ENCODE peak calls at places on chromosomes 3 and 15, in eight cellular contexts. O is H1, X is fibroblast of lung, B is HCT116, R is PC-9, D is GM23338, K is HepG2, Z is astrocyte. U is an unnamed sample.

GRCh38 chr3:109316162-109316730 is at the start of gene DPPA2:
- DNase-seq in O (peak; percentile 71), X (no peak), Z (no peak), K (no peak), R (no peak), B (no peak), D (peak; percentile 98), U (no peak)

GRCh38 chr3:188404124-188404523 is 250.2 kb downstream of the LPP start:
- DNase-seq in Z (no peak), K (no peak), D (no peak), B (no peak), X (no peak), O (no peak), R (no peak), U (no peak)

GRCh38 chr3:119524931-119525662 is 26.8 kb downstream of the TIMMDC1 start:
- DNase-seq in Z (peak; percentile 14), R (no peak), O (no peak), D (peak; percentile 36), X (peak; percentile 22), K (no peak), B (no peak), U (peak; percentile 45)

GRCh38 chr15:68791431-68792283 is 29.0 kb downstream of the ANP32A start:
- DNase-seq in O (no peak), B (no peak), R (no peak), D (peak; percentile 36), X (no peak), Z (no peak), K (no peak), U (no peak)

GRCh38 chr3:154275965-154276364 is 48.3 kb downstream of the DHX36 start:
- DNase-seq in R (no peak), K (no peak), B (no peak), Z (no peak), O (no peak), D (no peak), X (no peak), U (peak; percentile 13)

GRCh38 chr15:77575203-77575934 is 57.3 kb downstream of the LINGO1 start:
- DNase-seq in R (no peak), Z (no peak), O (no peak), X (no peak), B (no peak), D (no peak), K (no peak), U (no peak)

GRCh38 chr3:56783644-56784451 is 17.9 kb downstream of the ARHGEF3 start:
- DNase-seq in D (no peak), Z (peak; percentile 89), K (peak; percentile 77), B (no peak), O (no peak), X (peak; percentile 91), R (no peak), U (peak; percentile 97)

GRCh38 chr3:36774072-36774471 is 9.7 kb upstream of the DCLK3 start:
- DNase-seq in O (no peak), B (no peak), K (no peak), X (peak; percentile 4), D (no peak), Z (no peak), R (no peak), U (peak; percentile 44)

GRCh38 chr15:56074866-56075265 is 81.5 kb upstream of the NEDD4 start:
- DNase-seq in B (no peak), O (no peak), Z (no peak), K (no peak), X (no peak), D (no peak), R (no peak), U (no peak)

GRCh38 chr15:25401511-25401910 is 37.3 kb downstream of the UBE3A start:
- DNase-seq in X (peak; percentile 59), B (no peak), Z (peak; percentile 49), O (no peak), R (no peak), K (no peak), D (no peak), U (no peak)

GRCh38 chr15:78372880-78373279 is 32.7 kb downstream of the CRABP1 start:
- DNase-seq in B (peak; percentile 21), K (peak; percentile 24), Z (no peak), X (no peak), R (no peak), D (peak; percentile 41), O (no peak), U (peak; percentile 13)

GRCh38 chr15:77974098-77974414 is 103.5 kb downstream of the TBC1D2B start:
- DNase-seq in D (no peak), K (no peak), O (peak; percentile 33), X (peak; percentile 66), Z (peak; percentile 41), R (no peak), B (no peak), U (no peak)

GRCh38 chr3:100603449-100603848 is 6.0 kb upstream of the ADGRG7 start:
- DNase-seq in Z (no peak), K (peak; percentile 38), D (peak; percentile 77), X (peak; percentile 10), R (peak; percentile 60), B (peak; percentile 41), O (no peak), U (peak; percentile 80)

GRCh38 chr3:99720985-99721632 is 82.7 kb downstream of the COL8A1 start:
- DNase-seq in B (no peak), R (no peak), Z (peak; percentile 42), X (peak; percentile 59), O (no peak), K (no peak), D (no peak), U (peak; percentile 82)

GRCh38 chr15:40281057-40281850 is 1.6 kb downstream of the ANKRD63 start:
- DNase-seq in X (no peak), D (peak; percentile 71), R (no peak), B (no peak), K (no peak), Z (no peak), O (peak; percentile 68), U (no peak)
- TF ChIP-seq EZH2 in X (no peak), D (peak; percentile 54), R (no peak), B (no peak), K (no peak), Z (peak; percentile 10), O (peak; percentile 66), U (no peak)

DNA sequence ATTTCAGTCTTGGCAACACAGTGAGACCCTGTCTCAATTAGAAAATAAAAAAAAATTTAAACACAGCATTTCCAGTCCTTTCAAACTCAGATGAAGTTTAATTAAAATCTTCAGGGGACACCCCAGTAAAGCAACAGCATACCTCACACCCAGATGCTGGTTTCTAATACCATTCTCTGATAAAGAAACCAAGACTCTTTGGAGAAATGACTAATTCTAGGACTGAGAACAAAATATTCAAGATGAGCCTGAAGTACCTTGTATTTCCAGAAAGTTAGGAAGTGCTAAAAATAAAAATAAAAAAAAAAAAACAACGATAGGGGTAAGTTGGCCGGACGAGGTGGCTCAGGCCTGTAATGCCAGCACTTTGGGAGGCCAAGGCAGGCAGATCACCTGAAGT is 14.0 kb upstream of the MAP4 start:
- DNase-seq in X (no peak), R (no peak), Z (no peak), D (no peak), K (no peak), O (no peak), B (no peak), U (no peak)
- TF ChIP-seq EZH2 in X (no peak), R (no peak), Z (no peak), D (no peak), K (no peak), O (no peak), B (no peak), U (no peak)

GRCh38 chr15:26771917-26772587 is 814 bp downstream of the GABRB3 start:
- DNase-seq in X (peak; percentile 13), R (no peak), O (no peak), B (no peak), Z (peak; percentile 2), K (no peak), D (peak; percentile 41), U (no peak)

GRCh38 chr15:26773917-26774316 is 1.1 kb upstream of the GABRB3 start:
- DNase-seq in O (no peak), D (peak; percentile 82), X (no peak), Z (no peak), B (no peak), R (no peak), K (no peak), U (no peak)

GRCh38 chr15:26773485-26773877 is 615 bp upstream of the GABRB3 start:
- DNase-seq in D (peak; percentile 46), O (no peak), B (no peak), Z (no peak), X (no peak), R (no peak), K (no peak), U (no peak)

GRCh38 chr15:26772588-26773484 is at the start of gene GABRB3:
- DNase-seq in K (no peak), D (peak; percentile 88), R (no peak), O (peak; percentile 86), B (no peak), Z (no peak), X (peak; percentile 17), U (no peak)

DNA sequence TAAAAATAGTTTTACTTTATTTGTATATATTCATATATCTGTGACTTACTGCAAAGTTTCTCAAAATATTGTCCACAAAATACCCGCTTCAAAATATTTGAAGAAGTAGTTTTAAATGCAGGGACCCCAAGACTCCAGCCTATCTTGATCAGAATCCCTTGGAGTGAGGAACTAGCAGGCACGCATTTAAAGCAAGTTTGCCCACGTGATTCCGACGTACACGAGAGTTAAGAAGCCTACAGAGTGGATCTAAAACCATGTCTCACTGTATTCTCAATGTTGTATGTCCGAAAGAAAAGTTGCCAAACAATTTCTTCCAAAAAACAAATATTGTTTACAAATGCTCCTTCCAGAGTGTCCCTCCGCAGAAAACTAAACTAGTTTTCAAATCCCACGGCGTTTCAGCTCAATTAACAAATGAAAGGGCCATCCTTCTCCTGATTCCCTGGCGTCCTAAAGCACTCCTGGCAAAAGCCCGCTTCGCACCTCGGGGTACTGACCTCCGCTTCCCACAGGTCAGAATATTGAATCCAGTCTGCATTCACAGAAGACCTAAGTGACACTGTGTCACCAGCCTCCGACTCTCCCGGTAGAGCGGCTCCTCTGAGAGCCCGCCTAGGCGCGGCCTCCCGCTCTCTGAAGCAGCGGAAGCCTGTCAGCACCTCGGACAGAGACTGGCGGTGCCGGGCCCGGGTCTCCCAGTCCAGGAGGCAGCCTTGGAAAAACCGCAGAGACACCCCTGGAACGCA is 1.5 kb downstream of the GABRB3 start:
- DNase-seq in O (peak; percentile 93), D (peak; percentile 90), R (no peak), Z (no peak), X (no peak), K (peak; percentile 2), B (no peak), U (peak; percentile 13)
- TF ChIP-seq EZH2 in O (no peak), D (no peak), R (no peak), Z (no peak), X (peak; percentile 1), K (no peak), B (no peak), U (no peak)

GRCh38 chr3:147364771-147365170 is 41.6 kb downstream of the ZIC4 start:
- DNase-seq in B (no peak), R (no peak), X (no peak), D (no peak), Z (no peak), K (no peak), O (no peak), U (no peak)

GRCh38 chr3:147359177-147360062 is 46.9 kb downstream of the ZIC4 start:
- DNase-seq in Z (no peak), O (peak; percentile 62), X (no peak), D (peak; percentile 64), K (no peak), R (no peak), B (no peak), U (no peak)

GRCh38 chr3:147361671-147362420 is 44.5 kb downstream of the ZIC4 start:
- DNase-seq in O (peak; percentile 99), B (peak; percentile 34), K (peak; percentile 23), R (no peak), D (peak; percentile 92), Z (no peak), X (no peak), U (peak; percentile 60)

GRCh38 chr3:147358144-147358992 is 48.0 kb downstream of the ZIC4 start:
- DNase-seq in R (no peak), B (no peak), K (no peak), X (no peak), Z (no peak), D (peak; percentile 69), O (peak; percentile 65), U (no peak)

GRCh38 chr3:147360936-147361670 is 45.2 kb downstream of the ZIC4 start:
- DNase-seq in O (peak; percentile 58), Z (no peak), D (peak; percentile 80), R (no peak), K (no peak), B (no peak), X (peak; percentile 7), U (no peak)
- TF ChIP-seq EZH2 in O (peak; percentile 31), Z (no peak), D (no peak), R (no peak), K (no peak), B (no peak), X (peak; percentile 62), U (peak; percentile 69)

U was measured in PC-3.